ENCODE peak calls at places on chromosomes 11 and 22, in nine cellular contexts. One of them, this sample, is unnamed.
A peak's percentile ranks its signal among the peaks of the same experiment; 100 is the strongest.

GRCh38 chr11:68840661-68841653 is 759 bp downstream of the CPT1A start:
- DNase-seq in OCI-LY7: peak; percentile 22
- DNase-seq in fibroblast of villous mesenchyme: peak; percentile 85
- DNase-seq in lower lobe of right lung: peak; percentile 77
- DNase-seq in NCI-H2107: no peak
- DNase-seq in midbrain: no peak
- DNase-seq in activated naive CD8-positive, alpha-beta T cell treated with anti-CD3 and anti-CD28 coated beads, Interleukin-2, amount 10 ng/mL, durations not matched to agents 7 days and 5 days: peak; percentile 64
- DNase-seq in T follicular helper cell: no peak
- DNase-seq in NCI-H524: no peak
- DNase-seq in this sample: no peak

GRCh38 chr22:45423524-45423923 is 10.0 kb downstream of the RIBC2 start:
- DNase-seq in OCI-LY7: no peak
- DNase-seq in NCI-H2107: no peak
- DNase-seq in NCI-H524: no peak
- DNase-seq in lower lobe of right lung: no peak
- DNase-seq in midbrain: no peak
- DNase-seq in fibroblast of villous mesenchyme: no peak
- DNase-seq in activated naive CD8-positive, alpha-beta T cell treated with anti-CD3 and anti-CD28 coated beads, Interleukin-2, amount 10 ng/mL, durations not matched to agents 7 days and 5 days: no peak
- DNase-seq in T follicular helper cell: no peak
- DNase-seq in this sample: no peak

GRCh38 chr22:36762687-36763260 is 13.1 kb downstream of the IFT27 start:
- DNase-seq in NCI-H2107: no peak
- DNase-seq in activated naive CD8-positive, alpha-beta T cell treated with anti-CD3 and anti-CD28 coated beads, Interleukin-2, amount 10 ng/mL, durations not matched to agents 7 days and 5 days: no peak
- DNase-seq in lower lobe of right lung: peak; percentile 72
- DNase-seq in OCI-LY7: no peak
- DNase-seq in midbrain: no peak
- DNase-seq in NCI-H524: no peak
- DNase-seq in fibroblast of villous mesenchyme: peak; percentile 65
- DNase-seq in T follicular helper cell: no peak
- DNase-seq in this sample: no peak

GRCh38 chr11:82701847-82702520 is 31.7 kb downstream of the FAM181B start:
- DNase-seq in NCI-H2107: no peak
- DNase-seq in NCI-H524: peak; percentile 33
- DNase-seq in fibroblast of villous mesenchyme: peak; percentile 42
- DNase-seq in T follicular helper cell: no peak
- DNase-seq in midbrain: peak; percentile 58
- DNase-seq in OCI-LY7: peak; percentile 41
- DNase-seq in lower lobe of right lung: no peak
- DNase-seq in activated naive CD8-positive, alpha-beta T cell treated with anti-CD3 and anti-CD28 coated beads, Interleukin-2, amount 10 ng/mL, durations not matched to agents 7 days and 5 days: no peak
- DNase-seq in this sample: no peak

GRCh38 chr11:134139873-134140331 is 71.0 kb downstream of the JAM3 start:
- DNase-seq in midbrain: peak; percentile 91
- DNase-seq in T follicular helper cell: peak; percentile 18
- DNase-seq in NCI-H2107: peak; percentile 55
- DNase-seq in NCI-H524: peak; percentile 49
- DNase-seq in activated naive CD8-positive, alpha-beta T cell treated with anti-CD3 and anti-CD28 coated beads, Interleukin-2, amount 10 ng/mL, durations not matched to agents 7 days and 5 days: no peak
- DNase-seq in OCI-LY7: peak; percentile 43
- DNase-seq in lower lobe of right lung: no peak
- DNase-seq in fibroblast of villous mesenchyme: peak; percentile 86
- DNase-seq in this sample: peak; percentile 46

GRCh38 chr11:33742249-33742851 is 6.1 kb upstream of the CD59 start:
- DNase-seq in NCI-H2107: no peak
- DNase-seq in activated naive CD8-positive, alpha-beta T cell treated with anti-CD3 and anti-CD28 coated beads, Interleukin-2, amount 10 ng/mL, durations not matched to agents 7 days and 5 days: no peak
- DNase-seq in midbrain: peak; percentile 10
- DNase-seq in NCI-H524: no peak
- DNase-seq in lower lobe of right lung: no peak
- DNase-seq in T follicular helper cell: no peak
- DNase-seq in fibroblast of villous mesenchyme: peak; percentile 53
- DNase-seq in OCI-LY7: peak; percentile 36
- DNase-seq in this sample: no peak

GRCh38 chr22:21020802-21021429 is 6.0 kb downstream of the P2RX6 start:
- DNase-seq in lower lobe of right lung: no peak
- DNase-seq in NCI-H2107: no peak
- DNase-seq in OCI-LY7: peak; percentile 56
- DNase-seq in midbrain: no peak
- DNase-seq in fibroblast of villous mesenchyme: peak; percentile 26
- DNase-seq in NCI-H524: peak; percentile 24
- DNase-seq in activated naive CD8-positive, alpha-beta T cell treated with anti-CD3 and anti-CD28 coated beads, Interleukin-2, amount 10 ng/mL, durations not matched to agents 7 days and 5 days: no peak
- DNase-seq in T follicular helper cell: no peak
- DNase-seq in this sample: no peak

GRCh38 chr11:93775289-93775688 is 8.8 kb upstream of the MED17 start:
- DNase-seq in OCI-LY7: peak; percentile 41
- DNase-seq in NCI-H524: no peak
- DNase-seq in T follicular helper cell: no peak
- DNase-seq in fibroblast of villous mesenchyme: no peak
- DNase-seq in lower lobe of right lung: no peak
- DNase-seq in activated naive CD8-positive, alpha-beta T cell treated with anti-CD3 and anti-CD28 coated beads, Interleukin-2, amount 10 ng/mL, durations not matched to agents 7 days and 5 days: no peak
- DNase-seq in midbrain: no peak
- DNase-seq in NCI-H2107: no peak
- DNase-seq in this sample: no peak

GRCh38 chr11:128579790-128580504 is 7.4 kb downstream of the ETS1 start:
- DNase-seq in NCI-H524: no peak
- DNase-seq in NCI-H2107: no peak
- DNase-seq in lower lobe of right lung: no peak
- DNase-seq in fibroblast of villous mesenchyme: peak; percentile 29
- DNase-seq in midbrain: no peak
- DNase-seq in T follicular helper cell: no peak
- DNase-seq in activated naive CD8-positive, alpha-beta T cell treated with anti-CD3 and anti-CD28 coated beads, Interleukin-2, amount 10 ng/mL, durations not matched to agents 7 days and 5 days: no peak
- DNase-seq in OCI-LY7: no peak
- DNase-seq in this sample: no peak

GRCh38 chr11:113690619-113691569 is 15.2 kb downstream of the TMPRSS5 start:
- DNase-seq in OCI-LY7: peak; percentile 19
- DNase-seq in midbrain: no peak
- DNase-seq in NCI-H524: no peak
- DNase-seq in lower lobe of right lung: peak; percentile 68
- DNase-seq in fibroblast of villous mesenchyme: peak; percentile 70
- DNase-seq in activated naive CD8-positive, alpha-beta T cell treated with anti-CD3 and anti-CD28 coated beads, Interleukin-2, amount 10 ng/mL, durations not matched to agents 7 days and 5 days: no peak
- DNase-seq in NCI-H2107: no peak
- DNase-seq in T follicular helper cell: no peak
- DNase-seq in this sample: no peak

GRCh38 chr22:19805821-19806212 is 45.2 kb downstream of the TBX1 start:
- DNase-seq in activated naive CD8-positive, alpha-beta T cell treated with anti-CD3 and anti-CD28 coated beads, Interleukin-2, amount 10 ng/mL, durations not matched to agents 7 days and 5 days: no peak
- DNase-seq in fibroblast of villous mesenchyme: no peak
- DNase-seq in NCI-H524: no peak
- DNase-seq in OCI-LY7: no peak
- DNase-seq in NCI-H2107: no peak
- DNase-seq in lower lobe of right lung: peak; percentile 23
- DNase-seq in midbrain: no peak
- DNase-seq in T follicular helper cell: no peak
- DNase-seq in this sample: no peak

GRCh38 chr11:95849087-95849825 is 59.0 kb downstream of the CEP57 start:
- DNase-seq in activated naive CD8-positive, alpha-beta T cell treated with anti-CD3 and anti-CD28 coated beads, Interleukin-2, amount 10 ng/mL, durations not matched to agents 7 days and 5 days: no peak
- DNase-seq in lower lobe of right lung: peak; percentile 29
- DNase-seq in T follicular helper cell: no peak
- DNase-seq in NCI-H524: no peak
- DNase-seq in OCI-LY7: peak; percentile 24
- DNase-seq in fibroblast of villous mesenchyme: peak; percentile 79
- DNase-seq in NCI-H2107: no peak
- DNase-seq in midbrain: peak; percentile 69
- DNase-seq in this sample: peak; percentile 17

GRCh38 chr22:35205956-35206355 is 51.3 kb upstream of the HMGXB4 start:
- DNase-seq in OCI-LY7: no peak
- DNase-seq in NCI-H2107: no peak
- DNase-seq in T follicular helper cell: no peak
- DNase-seq in NCI-H524: no peak
- DNase-seq in fibroblast of villous mesenchyme: peak; percentile 6
- DNase-seq in midbrain: no peak
- DNase-seq in lower lobe of right lung: no peak
- DNase-seq in activated naive CD8-positive, alpha-beta T cell treated with anti-CD3 and anti-CD28 coated beads, Interleukin-2, amount 10 ng/mL, durations not matched to agents 7 days and 5 days: no peak
- DNase-seq in this sample: no peak

GRCh38 chr11:1639102-1639620 is 9.6 kb downstream of the KRTAP5-5 start:
- DNase-seq in NCI-H524: peak; percentile 61
- DNase-seq in lower lobe of right lung: no peak
- DNase-seq in NCI-H2107: peak; percentile 49
- DNase-seq in T follicular helper cell: no peak
- DNase-seq in activated naive CD8-positive, alpha-beta T cell treated with anti-CD3 and anti-CD28 coated beads, Interleukin-2, amount 10 ng/mL, durations not matched to agents 7 days and 5 days: no peak
- DNase-seq in fibroblast of villous mesenchyme: no peak
- DNase-seq in OCI-LY7: no peak
- DNase-seq in midbrain: no peak
- DNase-seq in this sample: no peak

GRCh38 chr11:76170473-76170872 is 35.8 kb downstream of the WNT11 start:
- DNase-seq in fibroblast of villous mesenchyme: no peak
- DNase-seq in activated naive CD8-positive, alpha-beta T cell treated with anti-CD3 and anti-CD28 coated beads, Interleukin-2, amount 10 ng/mL, durations not matched to agents 7 days and 5 days: no peak
- DNase-seq in NCI-H2107: no peak
- DNase-seq in OCI-LY7: no peak
- DNase-seq in T follicular helper cell: no peak
- DNase-seq in NCI-H524: no peak
- DNase-seq in lower lobe of right lung: no peak
- DNase-seq in midbrain: no peak
- DNase-seq in this sample: no peak

GRCh38 chr11:9573775-9574555 is 495 bp downstream of the WEE1 start:
- DNase-seq in lower lobe of right lung: peak; percentile 58
- DNase-seq in midbrain: no peak
- DNase-seq in fibroblast of villous mesenchyme: no peak
- DNase-seq in NCI-H524: no peak
- DNase-seq in OCI-LY7: peak; percentile 48
- DNase-seq in activated naive CD8-positive, alpha-beta T cell treated with anti-CD3 and anti-CD28 coated beads, Interleukin-2, amount 10 ng/mL, durations not matched to agents 7 days and 5 days: no peak
- DNase-seq in NCI-H2107: no peak
- DNase-seq in T follicular helper cell: no peak
- DNase-seq in this sample: peak; percentile 4

GRCh38 chr11:20158597-20159257 is 1.5 kb downstream of the DBX1 start:
- DNase-seq in lower lobe of right lung: peak; percentile 53
- DNase-seq in NCI-H2107: no peak
- DNase-seq in midbrain: peak; percentile 12
- DNase-seq in T follicular helper cell: no peak
- DNase-seq in activated naive CD8-positive, alpha-beta T cell treated with anti-CD3 and anti-CD28 coated beads, Interleukin-2, amount 10 ng/mL, durations not matched to agents 7 days and 5 days: peak; percentile 40
- DNase-seq in OCI-LY7: no peak
- DNase-seq in fibroblast of villous mesenchyme: peak; percentile 56
- DNase-seq in NCI-H524: no peak
- DNase-seq in this sample: no peak

GRCh38 chr11:71432761-71433647 is 15.2 kb downstream of the DHCR7 start:
- DNase-seq in fibroblast of villous mesenchyme: no peak
- DNase-seq in NCI-H524: no peak
- DNase-seq in activated naive CD8-positive, alpha-beta T cell treated with anti-CD3 and anti-CD28 coated beads, Interleukin-2, amount 10 ng/mL, durations not matched to agents 7 days and 5 days: no peak
- DNase-seq in midbrain: peak; percentile 43
- DNase-seq in T follicular helper cell: no peak
- DNase-seq in lower lobe of right lung: no peak
- DNase-seq in NCI-H2107: no peak
- DNase-seq in OCI-LY7: no peak
- DNase-seq in this sample: no peak

GRCh38 chr11:30878400-30878799 is 292.2 kb upstream of the MPPED2 start:
- DNase-seq in fibroblast of villous mesenchyme: no peak
- DNase-seq in midbrain: no peak
- DNase-seq in NCI-H2107: no peak
- DNase-seq in NCI-H524: no peak
- DNase-seq in lower lobe of right lung: no peak
- DNase-seq in T follicular helper cell: no peak
- DNase-seq in activated naive CD8-positive, alpha-beta T cell treated with anti-CD3 and anti-CD28 coated beads, Interleukin-2, amount 10 ng/mL, durations not matched to agents 7 days and 5 days: no peak
- DNase-seq in OCI-LY7: no peak
- DNase-seq in this sample: no peak

This sample was measured in CD4-positive, alpha-beta T cell.